ENCODE peak calls at places on chromosomes 7 and 10, in nine cellular contexts. B, T, K, N, Z, R, D, P and E are unnamed samples.

GRCh38 chr7:68441610-68442009 is 1156.7 kb upstream of the AUTS2 start:
- DNase-seq in N (no peak), K (no peak), P (no peak), D (no peak), R (no peak), B (no peak), T (no peak), Z (no peak), E (no peak)

GRCh38 chr10:4229106-4229505 is 444.1 kb upstream of the KLF6 start:
- DNase-seq in D (no peak), B (no peak), Z (peak), N (no peak), K (no peak), P (no peak), T (no peak), R (no peak), E (no peak)

GRCh38 chr7:116525913-116526857 is 1.3 kb downstream of the CAV1 start:
- DNase-seq in K (peak), P (peak), R (peak), Z (peak), N (peak), T (peak), D (peak), B (no peak), E (peak)

GRCh38 chr7:110922906-110923305 is 168.0 kb upstream of the LRRN3 start:
- DNase-seq in N (no peak), B (no peak), Z (no peak), D (peak), P (no peak), T (peak), R (no peak), K (no peak), E (peak)

GRCh38 chr10:35768731-35769130 is 126.6 kb upstream of the FZD8 start:
- DNase-seq in P (no peak), N (no peak), Z (no peak), T (no peak), B (no peak), D (no peak), K (no peak), R (no peak), E (no peak)

GRCh38 chr7:93228302-93228701 is 2.0 kb upstream of the HEPACAM2 start:
- DNase-seq in K (peak), Z (peak), D (peak), B (peak), N (peak), T (peak), R (no peak), P (peak), E (peak)

GRCh38 chr7:37336259-37336658 is 112.4 kb downstream of the ELMO1 start:
- DNase-seq in P (no peak), Z (no peak), N (no peak), R (no peak), B (no peak), T (no peak), D (no peak), K (no peak), E (no peak)

GRCh38 chr7:100825215-100825671 is 2.1 kb downstream of the EPHB4 start:
- DNase-seq in P (no peak), T (peak), Z (no peak), R (peak), K (no peak), D (no peak), B (no peak), N (no peak), E (no peak)

GRCh38 chr10:49307921-49308320 is 9.0 kb downstream of the C10orf71 start:
- DNase-seq in Z (no peak), P (no peak), B (no peak), N (no peak), T (no peak), R (no peak), D (no peak), K (no peak), E (no peak)

GRCh38 chr10:77582710-77583115 is 54.9 kb downstream of the KCNMA1 start:
- DNase-seq in D (peak), K (no peak), T (peak), N (peak), P (no peak), R (no peak), B (no peak), Z (peak), E (peak)

GRCh38 chr7:105934577-105935185 is 28.4 kb upstream of the CDHR3 start:
- DNase-seq in P (no peak), T (peak), R (peak), K (no peak), N (no peak), Z (peak), D (peak), B (peak), E (peak)

GRCh38 chr10:113524539-113525490 is 28.0 kb upstream of the HABP2 start:
- DNase-seq in D (peak), B (no peak), N (no peak), R (peak), K (no peak), Z (peak), T (peak), P (peak), E (peak)

GRCh38 chr10:683448-684071 is 5.9 kb downstream of the DIP2C start:
- DNase-seq in T (peak), N (peak), R (no peak), K (peak), D (peak), P (peak), B (no peak), Z (no peak), E (peak)

GRCh38 chr10:108850138-108850854 is 1073.0 kb downstream of the XPNPEP1 start:
- DNase-seq in K (no peak), T (no peak), R (no peak), N (no peak), P (no peak), Z (no peak), D (no peak), B (no peak), E (no peak)

GRCh38 chr7:131897016-131897789 is 340.8 kb upstream of the PODXL start:
- DNase-seq in D (peak), K (no peak), P (peak), Z (no peak), R (peak), N (no peak), T (peak), B (no peak), E (no peak)

GRCh38 chr7:13077466-13077865 is 390.0 kb downstream of the ARL4A start:
- DNase-seq in B (no peak), N (no peak), K (no peak), P (no peak), R (no peak), Z (no peak), T (peak), D (no peak), E (no peak)

GRCh38 chr7:124462249-124462648 is 303.3 kb downstream of the GPR37 start:
- DNase-seq in Z (no peak), B (no peak), P (peak), K (no peak), D (peak), N (no peak), T (peak), R (no peak), E (peak)

GRCh38 chr7:3730271-3730670 is 429.2 kb downstream of the SDK1 start:
- DNase-seq in R (no peak), B (no peak), Z (no peak), P (no peak), K (no peak), D (no peak), T (peak), N (no peak), E (no peak)

GRCh38 chr7:94449151-94449725 is 54.5 kb downstream of the COL1A2 start:
- DNase-seq in R (no peak), T (peak), D (peak), Z (peak), K (peak), N (no peak), P (peak), B (peak), E (no peak)

GRCh38 chr10:12875100-12875499 is 126.4 kb downstream of the CCDC3 start:
- DNase-seq in T (peak), R (no peak), P (no peak), D (no peak), K (no peak), N (no peak), B (no peak), Z (no peak), E (no peak)

GRCh38 chr7:333399-333776 is 43.4 kb downstream of the FOXL3 start:
- DNase-seq in T (peak), R (no peak), D (peak), B (peak), P (peak), K (no peak), Z (peak), N (no peak), E (peak)

GRCh38 chr7:98123073-98123696 is 16.5 kb downstream of the LMTK2 start:
- DNase-seq in T (no peak), K (no peak), R (no peak), N (no peak), Z (no peak), P (no peak), B (no peak), D (no peak), E (no peak)

GRCh38 chr10:33010132-33011037 is 52.4 kb upstream of the ITGB1 start:
- DNase-seq in B (no peak), K (no peak), N (peak), P (peak), Z (peak), T (peak), D (peak), R (peak), E (peak)

GRCh38 chr7:120898710-120899499 is 41.0 kb upstream of the TSPAN12 start:
- DNase-seq in R (no peak), D (no peak), N (no peak), K (no peak), Z (peak), B (no peak), T (no peak), P (no peak), E (no peak)

GRCh38 chr7:71645836-71646235 is 513.9 kb downstream of the GALNT17 start:
- DNase-seq in K (no peak), P (no peak), N (no peak), Z (peak), T (no peak), D (no peak), B (no peak), R (no peak), E (no peak)

GRCh38 chr7:90594791-90595317 is 1.3 kb upstream of the CDK14 start:
- DNase-seq in Z (no peak), B (no peak), D (peak), R (peak), N (peak), T (peak), P (peak), K (no peak), E (peak)

GRCh38 chr10:100537475-100537874 is 1.7 kb downstream of the HIF1AN start:
- DNase-seq in P (no peak), K (no peak), D (no peak), B (no peak), R (no peak), N (no peak), Z (no peak), T (no peak), E (no peak)

GRCh38 chr10:132114953-132115520 is 49.3 kb downstream of the JAKMIP3 start:
- DNase-seq in K (no peak), B (no peak), D (no peak), Z (no peak), N (no peak), R (no peak), P (no peak), T (no peak), E (no peak)

GRCh38 chr10:114181971-114182370 is 2.8 kb downstream of the TDRD1 start:
- DNase-seq in P (no peak), T (no peak), B (no peak), R (no peak), D (no peak), N (no peak), Z (peak), K (no peak), E (no peak)

GRCh38 chr7:32170838-32171237 is 100.6 kb upstream of the PDE1C start:
- DNase-seq in T (no peak), B (no peak), Z (peak), D (no peak), N (no peak), K (no peak), R (no peak), P (no peak), E (no peak)

GRCh38 chr10:12659706-12660105 is 310.4 kb downstream of the CAMK1D start:
- DNase-seq in R (no peak), N (no peak), T (no peak), P (no peak), Z (no peak), D (no peak), B (no peak), K (no peak), E (no peak)

GRCh38 chr7:137932881-137933269 is 69.0 kb downstream of the CREB3L2 start:
- DNase-seq in T (peak), D (peak), R (no peak), P (peak), N (no peak), K (peak), Z (no peak), B (no peak), E (no peak)

GRCh38 chr7:99267530-99268360 is 4.9 kb upstream of the MYH16 start:
- DNase-seq in T (peak), Z (peak), B (no peak), P (peak), D (peak), K (peak), R (no peak), N (peak), E (peak)

GRCh38 chr7:17367502-17367901 is 69.0 kb downstream of the AHR start:
- DNase-seq in N (no peak), T (no peak), R (no peak), P (no peak), D (no peak), B (no peak), K (no peak), Z (no peak), E (peak)